ENCODE peak calls at places on chromosomes 6 and 20, in four cellular contexts. F is HepG2, M is K562, E is stomach. B is an unnamed sample. For H3K36me3, the result is how much of the 10 kb centered on the place peaks cover.

GRCh38 chr6:147055821-147056392 is 148.3 kb upstream of the STXBP5 start:
- DNase-seq in M (no peak), E (no peak), F (no peak), B (no peak)

GRCh38 chr20:45346291-45346718 is 1.9 kb downstream of the SDC4 start:
- DNase-seq in E (no peak), F (no peak), M (peak), B (no peak)

GRCh38 chr6:28988536-28989415 is 16.3 kb downstream of the ZNF311 start:
- DNase-seq in F (no peak), E (peak), M (peak), B (peak)

GRCh38 chr20:32201977-32202363 is 5.6 kb downstream of the PLAGL2 start:
- DNase-seq in E (no peak), M (no peak), F (no peak), B (no peak)

GRCh38 chr20:3135507-3136070 is 24.1 kb downstream of the FASTKD5 start:
- DNase-seq in M (no peak), F (no peak), E (no peak), B (no peak)

GRCh38 chr20:4633379-4633778 is 88.3 kb upstream of the PRND start:
- DNase-seq in M (no peak), E (no peak), F (no peak), B (no peak)

GRCh38 chr6:53268858-53269608 is 79.7 kb downstream of the ELOVL5 start:
- DNase-seq in M (no peak), F (no peak), E (no peak), B (no peak)

GRCh38 chr6:3610896-3611295 is 140.6 kb downstream of the PXDC1 start:
- DNase-seq in M (no peak), E (no peak), F (no peak), B (no peak)

GRCh38 chr20:10788877-10789276 is 115.1 kb upstream of the JAG1 start:
- DNase-seq in M (no peak), E (no peak), F (no peak), B (no peak)

GRCh38 chr6:168333471-168333870 is 13.9 kb upstream of the DACT2 start:
- DNase-seq in M (peak), E (no peak), F (no peak), B (no peak)

GRCh38 chr6:162856885-162857284 is 129.1 kb downstream of the PACRG start:
- DNase-seq in F (peak), M (peak), E (no peak), B (no peak)

GRCh38 chr6:71404145-71404966 is 115.7 kb downstream of the OGFRL1 start:
- DNase-seq in E (no peak), F (peak), M (no peak), B (no peak)

GRCh38 chr6:28005124-28005662 is 48.2 kb downstream of the OR2B6 start:
- DNase-seq in F (no peak), E (no peak), M (peak), B (no peak)

GRCh38 chr6:84409911-84410310 is 182.5 kb upstream of the CEP162 start:
- DNase-seq in F (no peak), E (no peak), M (no peak), B (no peak)

GRCh38 chr6:134295953-134296553 is 21.9 kb downstream of the SGK1 start:
- DNase-seq in F (peak), E (no peak), M (peak), B (peak)

GRCh38 chr6:5471637-5472430 is 210.5 kb downstream of the FARS2 start:
- DNase-seq in E (no peak), F (no peak), M (no peak), B (no peak)

GRCh38 chr6:28489366-28490190 is 26.0 kb downstream of the GPX6 start:
- DNase-seq in F (peak), M (peak), E (peak), B (peak)

GRCh38 chr6:125264476-125264875 is 37.3 kb downstream of the HDDC2 start:
- DNase-seq in E (no peak), M (no peak), F (no peak), B (no peak)

GRCh38 chr20:22525069-22525820 is 59.1 kb downstream of the FOXA2 start:
- DNase-seq in M (no peak), E (no peak), F (peak), B (no peak)

GRCh38 chr6:36387440-36388303 is at the start of gene ETV7:
- DNase-seq in F (no peak), M (no peak), E (peak), B (peak)

GRCh38 chr6:105591053-105591452 is 188.2 kb upstream of the PREP start:
- DNase-seq in M (no peak), E (no peak), F (no peak), B (no peak)

GRCh38 chr6:26030716-26031115 is 56.5 kb upstream of the HFE start:
- DNase-seq in E (no peak), M (peak), F (no peak), B (no peak)

GRCh38 chr6:154733610-154734379 is 579 bp downstream of the SCAF8 start:
- DNase-seq in E (peak), M (peak), F (peak), B (peak)
- TF ChIP-seq POLR2A in E (no peak), M (peak), F (peak), B (peak)

GRCh38 chr6:2042951-2043648 is 202.3 kb downstream of the GMDS start:
- DNase-seq in F (no peak), E (no peak), M (no peak), B (no peak)
- H3K36me3 ChIP-seq in F (under half), E (under half), M (under half), B (under half)

GRCh38 chr6:12011276-12012112 is 618 bp upstream of the HIVEP1 start:
- DNase-seq in M (peak), E (peak), F (peak), B (peak)

GRCh38 chr6:12009180-12009748 is 2.8 kb upstream of the HIVEP1 start:
- DNase-seq in M (no peak), E (peak), F (peak), B (no peak)

GRCh38 chr6:12008366-12009179 is 3.5 kb upstream of the HIVEP1 start:
- DNase-seq in F (peak), M (peak), E (peak), B (peak)

GRCh38 chr6:12010635-12011275 is 1.4 kb upstream of the HIVEP1 start:
- DNase-seq in E (peak), M (peak), F (no peak), B (peak)

DNA sequence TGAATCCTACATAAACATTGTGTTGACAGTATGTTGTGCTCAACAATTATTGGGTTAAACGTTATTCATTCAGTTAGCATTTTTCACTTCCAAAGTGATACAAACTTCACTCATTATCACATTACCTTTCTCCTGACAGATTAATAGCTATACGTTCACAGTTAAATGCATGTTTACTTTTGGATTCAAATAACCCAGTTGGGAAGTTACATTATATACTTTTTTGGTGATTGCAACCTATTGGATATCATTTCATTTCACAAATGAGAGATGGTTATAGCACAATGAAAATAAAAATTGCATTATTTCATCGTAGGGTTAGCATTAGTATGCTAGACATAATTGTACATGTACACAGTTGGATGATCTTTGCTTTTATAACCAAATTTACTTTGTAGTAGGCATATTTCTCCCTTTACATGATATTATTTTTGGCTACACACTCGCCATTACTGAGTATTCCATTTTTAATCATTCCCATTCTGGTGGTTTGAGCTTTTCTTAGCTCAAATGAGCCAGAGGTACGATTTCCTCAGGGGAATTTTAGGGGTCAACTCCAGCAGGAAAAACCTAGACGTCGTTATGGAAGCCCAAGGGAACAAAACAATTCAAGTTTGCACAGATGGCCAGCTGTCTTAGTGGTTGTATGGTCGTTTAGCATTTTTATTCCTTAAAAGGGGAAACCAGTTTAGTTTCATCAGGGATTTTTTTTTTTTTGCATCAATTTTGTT is 2.0 kb upstream of the HIVEP1 start:
- DNase-seq in M (no peak), F (no peak), E (no peak), B (no peak)
- H3K27ac ChIP-seq in M (peak), F (peak), E (peak), B (peak)

DNA sequence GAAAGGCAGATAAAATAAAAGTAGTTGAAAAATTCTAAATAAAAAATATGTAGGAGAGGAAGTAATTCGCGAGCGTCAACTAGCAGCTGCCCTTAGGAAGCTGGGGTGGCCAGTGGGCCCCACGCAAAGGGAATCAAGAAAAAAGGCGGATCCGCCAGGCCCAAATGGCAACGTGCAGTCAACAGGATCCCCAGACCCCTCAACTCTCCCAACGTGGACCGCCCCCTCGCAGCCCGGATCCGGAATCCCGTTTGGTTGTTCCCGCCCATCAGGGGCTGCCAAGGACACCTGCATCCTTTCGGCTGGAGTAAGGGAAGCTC is 296 bp downstream of the DZANK1 start:
- DNase-seq in F (no peak), M (no peak), E (no peak), B (no peak)
- TF ChIP-seq POLR2A in F (peak), M (no peak), E (no peak), B (no peak)